ENCODE peak calls at places on chromosomes 1 and 21, in five cellular contexts. One of them, this sample, is unnamed.

GRCh38 chr1:46153732-46154131 is 21.2 kb upstream of the TSPAN1 start:
- DNase-seq in spleen: no peak
- DNase-seq in astrocyte of the spinal cord: no peak
- DNase-seq in AG10803: no peak
- DNase-seq in lung: no peak
- DNase-seq in this sample: no peak

GRCh38 chr1:111803951-111804350 is 48.2 kb downstream of the DDX20 start:
- DNase-seq in spleen: no peak
- DNase-seq in astrocyte of the spinal cord: no peak
- DNase-seq in AG10803: no peak
- DNase-seq in lung: no peak
- DNase-seq in this sample: no peak

GRCh38 chr1:21295059-21295401 is 4.8 kb upstream of the ECE1 start:
- DNase-seq in spleen: no peak
- DNase-seq in astrocyte of the spinal cord: no peak
- DNase-seq in AG10803: no peak
- DNase-seq in lung: no peak
- DNase-seq in this sample: no peak

GRCh38 chr1:27122652-27123051 is 32.3 kb downstream of the SLC9A1 start:
- DNase-seq in spleen: no peak
- DNase-seq in astrocyte of the spinal cord: peak
- DNase-seq in AG10803: peak
- DNase-seq in lung: peak
- DNase-seq in this sample: peak

GRCh38 chr1:114986286-114986685 is 43.3 kb upstream of the TSHB start:
- DNase-seq in spleen: no peak
- DNase-seq in astrocyte of the spinal cord: no peak
- DNase-seq in AG10803: peak
- DNase-seq in lung: no peak
- DNase-seq in this sample: no peak

GRCh38 chr1:44250113-44250781 is 37.0 kb downstream of the DMAP1 start:
- DNase-seq in spleen: peak
- DNase-seq in astrocyte of the spinal cord: no peak
- DNase-seq in AG10803: no peak
- DNase-seq in lung: no peak
- DNase-seq in this sample: no peak

GRCh38 chr1:178037510-178038253 is 56.2 kb upstream of the RASAL2 start:
- DNase-seq in spleen: peak
- DNase-seq in astrocyte of the spinal cord: peak
- DNase-seq in AG10803: peak
- DNase-seq in lung: peak
- DNase-seq in this sample: peak

GRCh38 chr1:172834609-172835008 is 175.7 kb downstream of the FASLG start:
- DNase-seq in spleen: no peak
- DNase-seq in astrocyte of the spinal cord: no peak
- DNase-seq in AG10803: no peak
- DNase-seq in lung: no peak
- DNase-seq in this sample: no peak

GRCh38 chr21:14403681-14404318 is 20.9 kb upstream of the HSPA13 start:
- DNase-seq in spleen: no peak
- DNase-seq in astrocyte of the spinal cord: peak
- DNase-seq in AG10803: peak
- DNase-seq in lung: no peak
- DNase-seq in this sample: peak

GRCh38 chr1:208437416-208437815 is 193.2 kb upstream of the PLXNA2 start:
- DNase-seq in spleen: no peak
- DNase-seq in astrocyte of the spinal cord: peak
- DNase-seq in AG10803: peak
- DNase-seq in lung: no peak
- DNase-seq in this sample: peak

GRCh38 chr1:239771550-239771949 is 320.1 kb upstream of the FMN2 start:
- DNase-seq in spleen: no peak
- DNase-seq in astrocyte of the spinal cord: no peak
- DNase-seq in AG10803: no peak
- DNase-seq in lung: no peak
- DNase-seq in this sample: no peak

GRCh38 chr1:37363535-37363934 is 110.8 kb upstream of the ZC3H12A start:
- DNase-seq in spleen: no peak
- DNase-seq in astrocyte of the spinal cord: no peak
- DNase-seq in AG10803: no peak
- DNase-seq in lung: no peak
- DNase-seq in this sample: no peak

GRCh38 chr21:34938079-34938764 is 110.9 kb downstream of the RUNX1 start:
- DNase-seq in spleen: no peak
- DNase-seq in astrocyte of the spinal cord: peak
- DNase-seq in AG10803: no peak
- DNase-seq in lung: no peak
- DNase-seq in this sample: peak

GRCh38 chr1:114551400-114551799 is 30.0 kb downstream of the BCAS2 start:
- DNase-seq in spleen: no peak
- DNase-seq in astrocyte of the spinal cord: no peak
- DNase-seq in AG10803: no peak
- DNase-seq in lung: no peak
- DNase-seq in this sample: peak

GRCh38 chr1:54973205-54973921 is 7.1 kb upstream of the TMEM61 start:
- DNase-seq in spleen: no peak
- DNase-seq in astrocyte of the spinal cord: peak
- DNase-seq in AG10803: peak
- DNase-seq in lung: no peak
- DNase-seq in this sample: peak

GRCh38 chr1:25565188-25565591 is 21.8 kb downstream of the LDLRAP1 start:
- DNase-seq in spleen: no peak
- DNase-seq in astrocyte of the spinal cord: peak
- DNase-seq in AG10803: no peak
- DNase-seq in lung: no peak
- DNase-seq in this sample: peak

GRCh38 chr1:67514299-67514698 is 84.1 kb upstream of the SERBP1 start:
- DNase-seq in spleen: no peak
- DNase-seq in astrocyte of the spinal cord: no peak
- DNase-seq in AG10803: no peak
- DNase-seq in lung: no peak
- DNase-seq in this sample: no peak

GRCh38 chr1:204077979-204078696 is 5.2 kb downstream of the SOX13 start:
- DNase-seq in spleen: peak
- DNase-seq in astrocyte of the spinal cord: no peak
- DNase-seq in AG10803: no peak
- DNase-seq in lung: peak
- DNase-seq in this sample: peak

GRCh38 chr1:1554550-1554925 is 14.1 kb upstream of the TMEM240 start:
- DNase-seq in spleen: no peak
- DNase-seq in astrocyte of the spinal cord: no peak
- DNase-seq in AG10803: no peak
- DNase-seq in lung: no peak
- DNase-seq in this sample: no peak

GRCh38 chr1:150562384-150563339 is 13.5 kb downstream of the ADAMTSL4 start:
- DNase-seq in spleen: peak
- DNase-seq in astrocyte of the spinal cord: no peak
- DNase-seq in AG10803: no peak
- DNase-seq in lung: no peak
- DNase-seq in this sample: peak

GRCh38 chr1:222019029-222019428 is 277.1 kb upstream of the DUSP10 start:
- DNase-seq in spleen: no peak
- DNase-seq in astrocyte of the spinal cord: no peak
- DNase-seq in AG10803: no peak
- DNase-seq in lung: no peak
- DNase-seq in this sample: no peak

GRCh38 chr1:119007343-119007671 is 19.2 kb upstream of the TBX15 start:
- DNase-seq in spleen: peak
- DNase-seq in astrocyte of the spinal cord: no peak
- DNase-seq in AG10803: no peak
- DNase-seq in lung: no peak
- DNase-seq in this sample: no peak

GRCh38 chr1:154972517-154973343 is 1.8 kb upstream of the CKS1B start:
- DNase-seq in spleen: peak
- DNase-seq in astrocyte of the spinal cord: peak
- DNase-seq in AG10803: peak
- DNase-seq in lung: peak
- DNase-seq in this sample: peak

GRCh38 chr1:81950845-81951244 is 150.1 kb downstream of the ADGRL2 start:
- DNase-seq in spleen: no peak
- DNase-seq in astrocyte of the spinal cord: no peak
- DNase-seq in AG10803: peak
- DNase-seq in lung: no peak
- DNase-seq in this sample: peak

GRCh38 chr1:39408641-39409054 is 82.8 kb upstream of the BMP8A start:
- DNase-seq in spleen: peak
- DNase-seq in astrocyte of the spinal cord: peak
- DNase-seq in AG10803: peak
- DNase-seq in lung: peak
- DNase-seq in this sample: peak

GRCh38 chr1:247324204-247324787 is 7.4 kb downstream of the ZNF496 start:
- DNase-seq in spleen: peak
- DNase-seq in astrocyte of the spinal cord: no peak
- DNase-seq in AG10803: no peak
- DNase-seq in lung: no peak
- DNase-seq in this sample: no peak

DNA sequence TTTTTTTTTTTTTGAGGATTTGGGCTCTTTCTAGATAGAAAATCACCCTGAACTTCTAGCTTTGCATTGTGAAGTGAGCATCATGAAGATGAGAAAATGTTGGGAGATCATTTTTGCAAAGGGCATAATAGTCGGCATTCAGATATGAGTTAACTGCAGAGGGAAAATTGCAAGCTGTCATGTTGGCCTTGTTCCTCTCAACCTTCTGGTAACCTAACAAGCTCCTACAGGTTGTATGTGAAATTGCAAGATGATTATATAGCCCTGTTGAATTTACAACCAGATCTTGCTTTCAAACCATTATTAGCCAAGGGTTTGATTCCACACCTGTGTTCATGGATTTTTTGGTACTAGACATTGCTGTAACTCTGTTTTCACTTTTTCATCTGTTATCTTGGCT is 2.2 kb downstream of the ELOA start:
- DNase-seq in spleen: no peak
- DNase-seq in astrocyte of the spinal cord: peak
- DNase-seq in AG10803: peak
- DNase-seq in lung: no peak
- DNase-seq in this sample: peak
- H3K4me3 ChIP-seq in spleen: no peak
- H3K4me3 ChIP-seq in astrocyte of the spinal cord: no peak
- H3K4me3 ChIP-seq in AG10803: peak
- H3K4me3 ChIP-seq in lung: no peak
- H3K4me3 ChIP-seq in this sample: no peak

DNA sequence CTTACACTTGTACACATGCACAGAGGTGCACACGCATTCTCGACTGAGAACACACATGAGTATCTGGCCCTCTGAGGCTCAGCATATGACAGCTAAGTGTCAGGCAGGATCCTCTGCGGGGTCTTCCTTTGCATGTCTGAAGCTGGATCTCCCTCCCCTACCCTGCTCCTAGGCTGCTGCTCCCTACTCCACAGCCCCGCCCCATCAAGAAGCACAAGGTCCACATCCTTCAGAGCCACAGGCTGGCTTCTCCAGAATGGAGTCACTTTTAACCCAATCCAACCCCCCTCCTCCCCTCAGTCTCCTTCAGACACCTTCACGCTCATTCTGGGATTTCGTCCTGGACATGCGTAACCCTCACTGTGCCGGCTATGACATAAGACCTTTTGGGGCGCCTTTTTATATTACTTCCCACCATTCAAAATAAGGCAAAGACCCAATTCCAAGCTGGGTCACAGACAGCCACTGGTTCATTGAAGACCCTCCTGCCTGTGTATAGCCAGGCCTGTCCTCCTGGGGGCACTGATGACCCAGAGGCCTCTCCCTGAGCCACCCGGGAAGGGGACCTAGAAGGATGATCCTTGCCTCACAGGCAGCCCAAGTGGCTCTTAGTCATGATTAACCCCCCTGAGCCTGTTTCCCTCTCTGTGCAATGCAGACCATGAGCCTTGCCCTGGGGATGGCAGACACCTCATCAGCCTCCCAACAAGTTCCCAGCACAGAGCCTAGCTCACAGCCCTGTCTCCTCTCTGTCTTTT is 4.7 kb downstream of the ADGRB2 start:
- DNase-seq in spleen: no peak
- DNase-seq in astrocyte of the spinal cord: no peak
- DNase-seq in AG10803: no peak
- DNase-seq in lung: no peak
- DNase-seq in this sample: no peak
- TF ChIP-seq CTCF in spleen: no peak
- TF ChIP-seq CTCF in astrocyte of the spinal cord: no peak
- TF ChIP-seq CTCF in AG10803: no peak
- TF ChIP-seq CTCF in lung: no peak
- TF ChIP-seq CTCF in this sample: no peak

DNA sequence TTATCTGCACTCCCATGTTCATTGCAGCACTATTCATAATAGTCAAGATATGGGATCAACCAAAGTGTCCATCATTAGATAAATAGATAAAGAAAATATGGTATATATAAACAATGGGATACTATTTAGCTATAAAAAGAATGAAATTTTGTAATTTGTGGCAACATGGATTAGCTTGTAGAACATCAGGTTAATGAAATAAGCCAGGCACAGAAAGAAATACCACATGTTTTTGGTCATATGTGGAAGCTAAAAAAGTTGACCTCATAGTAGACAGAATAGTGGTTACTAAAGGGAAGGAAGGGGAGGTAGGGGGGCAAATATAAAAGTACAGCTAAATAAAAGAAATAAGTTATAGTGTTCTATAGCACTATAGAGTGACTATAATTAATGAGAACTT is 68.5 kb downstream of the SCMH1 start:
- DNase-seq in spleen: no peak
- DNase-seq in astrocyte of the spinal cord: no peak
- DNase-seq in AG10803: no peak
- DNase-seq in lung: no peak
- DNase-seq in this sample: no peak
- H3K4me3 ChIP-seq in spleen: no peak
- H3K4me3 ChIP-seq in astrocyte of the spinal cord: no peak
- H3K4me3 ChIP-seq in AG10803: no peak
- H3K4me3 ChIP-seq in lung: no peak
- H3K4me3 ChIP-seq in this sample: no peak

DNA sequence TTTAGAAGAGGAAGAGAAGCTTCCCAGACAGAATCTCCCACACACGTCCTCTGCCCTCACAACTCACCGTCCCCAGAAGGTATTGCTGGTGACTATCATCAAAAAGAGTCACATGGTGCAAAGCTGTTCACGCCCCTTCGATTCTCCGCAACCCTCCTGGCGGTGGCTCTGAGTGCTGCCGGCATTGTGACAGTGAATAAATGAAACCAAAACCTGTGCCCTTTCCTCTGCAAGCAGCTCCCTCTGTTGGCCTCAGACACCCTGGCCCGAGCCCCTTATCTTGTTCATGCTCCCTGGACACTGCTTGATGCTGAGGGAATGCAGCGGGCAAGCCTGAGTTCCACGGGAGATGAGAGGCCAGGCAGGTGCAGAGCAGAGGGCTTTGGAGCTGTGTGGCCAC is 510.3 kb downstream of the NPHP4 start:
- DNase-seq in spleen: peak
- DNase-seq in astrocyte of the spinal cord: no peak
- DNase-seq in AG10803: no peak
- DNase-seq in lung: no peak
- DNase-seq in this sample: no peak
- TF ChIP-seq CTCF in spleen: peak
- TF ChIP-seq CTCF in astrocyte of the spinal cord: no peak
- TF ChIP-seq CTCF in AG10803: no peak
- TF ChIP-seq CTCF in lung: no peak
- TF ChIP-seq CTCF in this sample: no peak

This sample was measured in choroid plexus epithelial cell.